ENCODE peak calls at places on chromosomes 2 and 18, in seven cellular contexts. Z, M, L, W, A, P and G are unnamed samples.

GRCh38 chr2:43333656-43334144 is 107.3 kb upstream of the ZFP36L2 start:
- DNase-seq in Z (no peak), M (peak), W (no peak), A (no peak), L (no peak), P (peak), G (peak)

GRCh38 chr2:207167129-207167923 is 1.6 kb upstream of the KLF7 start:
- DNase-seq in Z (no peak), M (peak), L (no peak), W (no peak), A (peak), P (no peak), G (peak)

GRCh38 chr18:36465970-36466369 is 168.5 kb downstream of the FHOD3 start:
- DNase-seq in A (no peak), L (no peak), W (no peak), P (no peak), Z (no peak), M (no peak), G (no peak)

GRCh38 chr2:122319551-122320132 is 564.2 kb downstream of the TSN start:
- DNase-seq in A (no peak), Z (no peak), P (no peak), L (no peak), W (no peak), M (no peak), G (no peak)

GRCh38 chr2:231940795-231941194 is 14.6 kb upstream of the NPPC start:
- DNase-seq in W (no peak), Z (no peak), A (no peak), L (no peak), P (no peak), M (no peak), G (no peak)

GRCh38 chr2:170162261-170162612 is 15.7 kb upstream of the MYO3B start:
- DNase-seq in A (no peak), L (no peak), P (peak), M (peak), W (no peak), Z (no peak), G (no peak)

GRCh38 chr18:55587341-55588000 is 521 bp downstream of the TCF4 start:
- DNase-seq in L (no peak), Z (no peak), M (peak), W (peak), A (peak), P (no peak), G (peak)

GRCh38 chr2:96926791-96927190 is 56.9 kb upstream of the SEMA4C start:
- DNase-seq in P (no peak), M (no peak), W (no peak), L (no peak), A (no peak), Z (no peak), G (no peak)

GRCh38 chr2:160324917-160325316 is 124.8 kb upstream of the ITGB6 start:
- DNase-seq in W (no peak), L (no peak), M (no peak), A (no peak), Z (no peak), P (no peak), G (no peak)

GRCh38 chr2:121297217-121297830 is 12.3 kb upstream of the TFCP2L1 start:
- DNase-seq in Z (peak), W (peak), L (no peak), M (peak), P (peak), A (peak), G (peak)

GRCh38 chr18:50218432-50219197 is 23.7 kb upstream of the MYO5B start:
- DNase-seq in M (peak), W (peak), P (no peak), Z (no peak), L (peak), A (no peak), G (peak)

GRCh38 chr18:67728364-67728763 is 211.8 kb upstream of the DSEL start:
- DNase-seq in P (no peak), L (no peak), A (no peak), M (no peak), W (no peak), Z (no peak), G (no peak)

GRCh38 chr2:84234103-84234502 is 225.0 kb downstream of the SUCLG1 start:
- DNase-seq in W (no peak), L (no peak), P (no peak), M (no peak), Z (no peak), A (no peak), G (no peak)

GRCh38 chr2:10844083-10844482 is 31.5 kb upstream of the PDIA6 start:
- DNase-seq in L (no peak), M (peak), W (peak), Z (no peak), A (no peak), P (peak), G (peak)

GRCh38 chr18:49013961-49014604 is 63.3 kb upstream of the SMAD7 start:
- DNase-seq in M (no peak), W (no peak), P (no peak), L (no peak), Z (no peak), A (no peak), G (no peak)

GRCh38 chr2:233756429-233757081 is 3.5 kb upstream of the UGT1A1 start:
- DNase-seq in W (no peak), P (no peak), A (no peak), Z (no peak), L (no peak), M (no peak), G (no peak)

GRCh38 chr18:76720683-76721082 is 101.7 kb upstream of the ZNF236 start:
- DNase-seq in M (no peak), P (no peak), L (no peak), A (no peak), W (no peak), Z (no peak), G (peak)

GRCh38 chr2:190722061-190722759 is 73.3 kb downstream of the NAB1 start:
- DNase-seq in W (no peak), Z (no peak), M (no peak), A (no peak), P (no peak), L (no peak), G (no peak)

GRCh38 chr2:51297488-51297887 is 265.6 kb upstream of the NRXN1 start:
- DNase-seq in A (no peak), M (peak), P (no peak), W (no peak), L (no peak), Z (no peak), G (no peak)

GRCh38 chr2:13638181-13638580 is 921.4 kb downstream of the TRIB2 start:
- DNase-seq in Z (no peak), P (peak), L (no peak), M (peak), A (no peak), W (no peak), G (no peak)

GRCh38 chr18:29962579-29962978 is 1080.0 kb downstream of the DSC3 start:
- DNase-seq in L (no peak), A (no peak), P (no peak), W (no peak), Z (no peak), M (no peak), G (no peak)

GRCh38 chr2:232420073-232420454 is 13.4 kb downstream of the ALPG start:
- DNase-seq in P (no peak), M (no peak), W (no peak), A (no peak), L (no peak), Z (no peak), G (no peak)

GRCh38 chr18:51630706-51631105 is 433.2 kb upstream of the MEX3C start:
- DNase-seq in W (no peak), L (no peak), A (no peak), P (no peak), M (no peak), Z (no peak), G (no peak)